ENCODE peak calls at places on chromosomes 16 and 17, in four cellular contexts. J is HepG2, Y is K562, G is IMR-90. S is an unnamed sample.

GRCh38 chr17:17859909-17860760 is 23.3 kb upstream of the SREBF1 start:
- DNase-seq in J (peak; percentile 57), Y (peak; percentile 65), G (peak; percentile 38), S (peak; percentile 97)

GRCh38 chr16:2835638-2836493 is 5.8 kb downstream of the ZG16B start:
- DNase-seq in J (peak; percentile 72), Y (no peak), G (peak; percentile 98), S (peak; percentile 93)

GRCh38 chr17:28963212-28963611 is 11.9 kb upstream of the PHF12 start:
- DNase-seq in J (no peak), Y (no peak), G (peak; percentile 34), S (no peak)

GRCh38 chr16:83826146-83826913 is 18.6 kb downstream of the HSBP1 start:
- DNase-seq in J (peak; percentile 52), Y (peak; percentile 85), G (peak; percentile 78), S (peak; percentile 82)

GRCh38 chr17:32492648-32493289 is 6.0 kb downstream of the CDK5R1 start:
- DNase-seq in J (no peak), Y (no peak), G (no peak), S (no peak)

GRCh38 chr17:32927724-32928526 is at the start of gene TMEM98:
- DNase-seq in J (no peak), Y (peak; percentile 45), G (peak; percentile 12), S (no peak)

GRCh38 chr16:67541391-67542263 is 13.0 kb downstream of the RIPOR1 start:
- DNase-seq in J (no peak), Y (no peak), G (peak; percentile 37), S (peak; percentile 58)

GRCh38 chr17:79036181-79036580 is 12.2 kb downstream of the C1QTNF1 start:
- DNase-seq in J (no peak), Y (no peak), G (no peak), S (no peak)

GRCh38 chr16:24049113-24049512 is 207.0 kb upstream of the CACNG3 start:
- DNase-seq in J (no peak), Y (no peak), G (no peak), S (no peak)

GRCh38 chr16:22340945-22341344 is 33.5 kb downstream of the CDR2 start:
- DNase-seq in J (no peak), Y (no peak), G (no peak), S (no peak)

GRCh38 chr16:22348296-22348695 is 26.1 kb downstream of the CDR2 start:
- DNase-seq in J (no peak), Y (no peak), G (no peak), S (no peak)

GRCh38 chr16:22347100-22347820 is 27.2 kb downstream of the CDR2 start:
- DNase-seq in J (no peak), Y (no peak), G (no peak), S (no peak)

GRCh38 chr16:22342082-22342481 is 32.3 kb downstream of the CDR2 start:
- DNase-seq in J (no peak), Y (no peak), G (no peak), S (no peak)

DNA sequence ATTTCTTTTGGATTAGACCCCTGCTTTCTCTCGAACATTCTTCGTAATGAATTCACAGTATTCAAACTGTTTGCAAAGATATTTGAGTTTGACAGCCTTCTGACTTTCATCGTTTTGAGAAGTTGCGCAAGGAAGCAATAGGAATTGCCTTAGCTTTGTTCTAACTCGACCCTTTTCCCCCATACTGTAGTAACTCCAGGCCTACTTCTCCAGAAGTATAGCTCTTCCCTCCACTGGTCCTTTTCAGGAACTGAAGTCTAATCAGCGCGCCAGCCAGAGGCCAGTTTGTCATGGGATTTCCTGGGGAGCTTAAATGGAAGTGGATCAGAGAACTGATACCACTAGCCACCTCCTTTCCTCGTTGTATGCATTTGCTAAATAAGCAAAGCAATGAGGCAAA is 28.0 kb downstream of the CDR2 start:
- DNase-seq in J (no peak), Y (no peak), G (no peak), S (no peak)
- TF ChIP-seq MAZ in J (no peak), Y (no peak), G (no peak), S (no peak)

DNA sequence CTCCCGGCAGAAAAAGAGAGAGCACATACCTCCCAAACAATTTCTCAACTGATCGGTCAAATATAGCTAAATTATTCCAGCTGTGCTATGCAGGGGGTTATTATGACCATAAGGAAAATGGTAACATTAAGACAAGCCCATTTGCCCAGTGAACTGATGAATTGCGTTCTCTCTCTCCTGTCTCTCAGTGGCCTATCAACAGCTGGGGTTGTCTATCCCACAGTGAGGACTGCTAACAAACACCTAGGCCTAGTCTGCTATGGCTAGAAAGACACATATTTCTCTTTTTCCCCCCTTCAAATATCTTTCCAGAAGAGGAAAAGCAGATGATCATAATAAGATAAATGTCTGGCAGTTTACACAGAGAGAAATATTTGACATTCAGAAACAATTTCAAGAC is 263.8 kb upstream of the ELAC2 start:
- DNase-seq in J (no peak), Y (no peak), G (no peak), S (no peak)
- TF ChIP-seq MAZ in J (no peak), Y (no peak), G (no peak), S (no peak)

DNA sequence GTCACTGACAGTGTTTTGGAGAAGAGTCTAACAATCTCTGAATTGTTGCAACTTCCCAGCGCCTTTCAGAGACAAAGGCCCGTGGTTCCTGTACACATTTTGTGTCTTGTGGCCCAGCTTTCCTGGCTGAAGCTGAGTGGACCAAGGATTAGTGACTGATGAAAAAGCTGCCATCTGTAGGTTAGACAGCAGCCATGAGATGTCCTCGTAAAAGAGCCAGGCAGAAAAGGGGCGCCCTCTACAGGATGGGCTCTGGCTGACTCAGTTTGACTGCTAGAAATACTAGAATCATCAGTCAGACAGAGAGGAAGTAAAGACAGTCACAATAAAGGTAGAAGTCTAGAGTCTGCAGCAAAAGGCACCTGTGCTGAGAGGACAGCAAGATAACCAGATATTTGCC is 26.5 kb upstream of the NF1 start:
- DNase-seq in J (peak; percentile 37), Y (peak; percentile 74), G (peak; percentile 41), S (peak; percentile 66)
- TF ChIP-seq MAZ in J (no peak), Y (no peak), G (no peak), S (no peak)

GRCh38 chr17:81868674-81869220 is 2.4 kb downstream of the ARHGDIA start:
- DNase-seq in J (peak; percentile 59), Y (peak; percentile 89), G (peak; percentile 88), S (peak; percentile 58)
- TF ChIP-seq MAZ in J (no peak), Y (no peak), G (peak; percentile 81), S (no peak)

S was measured in A549.